ENCODE peak calls at places on chromosomes 13 and 19, in four cellular contexts. S is Kasumi-1, A is colonic mucosa, N is HCEC 1CT. O is an unnamed sample.

GRCh38 chr19:3249408-3249807 is 24.9 kb downstream of the CELF5 start:
- DNase-seq in A (no peak), N (no peak), S (no peak), O (no peak)

GRCh38 chr19:10453852-10454251 is 33.5 kb downstream of the PDE4A start:
- DNase-seq in N (no peak), S (no peak), A (no peak), O (no peak)

GRCh38 chr13:38688674-38689073 is 1.8 kb downstream of the FREM2 start:
- DNase-seq in N (no peak), A (no peak), S (no peak), O (no peak)

GRCh38 chr13:33721719-33722118 is 96.2 kb upstream of the RFC3 start:
- DNase-seq in A (no peak), S (no peak), N (peak), O (no peak)

GRCh38 chr19:2446390-2446789 is 10.4 kb downstream of the LMNB2 start:
- DNase-seq in S (peak), N (no peak), A (no peak), O (peak)

GRCh38 chr19:48638831-48639381 is 1.7 kb upstream of the DBP start:
- DNase-seq in S (no peak), A (peak), N (no peak), O (no peak)

GRCh38 chr19:3474015-3474414 is 6.3 kb downstream of the SMIM24 start:
- DNase-seq in S (no peak), A (peak), N (no peak), O (no peak)

GRCh38 chr19:13478576-13478975 is 27.7 kb downstream of the CACNA1A start:
- DNase-seq in N (no peak), S (no peak), A (no peak), O (no peak)

GRCh38 chr19:39533791-39534190 is 1.1 kb upstream of the EID2B start:
- DNase-seq in N (no peak), A (no peak), S (no peak), O (no peak)

GRCh38 chr13:99087954-99088491 is 110.2 kb upstream of the DOCK9 start:
- DNase-seq in A (peak), N (peak), S (no peak), O (no peak)

GRCh38 chr13:104473936-104474335 is 1407.7 kb upstream of the SLC10A2 start:
- DNase-seq in N (no peak), A (no peak), S (no peak), O (no peak)

GRCh38 chr13:104586010-104586746 is 1520.0 kb upstream of the SLC10A2 start:
- DNase-seq in N (no peak), A (peak), S (no peak), O (no peak)

GRCh38 chr19:4305253-4305612 is 835 bp downstream of the FSD1 start:
- DNase-seq in A (no peak), S (no peak), N (no peak), O (no peak)

GRCh38 chr13:98026457-98026857 is 73.0 kb downstream of the IPO5 start:
- DNase-seq in A (no peak), N (peak), S (no peak), O (no peak)

GRCh38 chr13:113825851-113826250 is 38.0 kb downstream of the GAS6 start:
- DNase-seq in S (no peak), A (no peak), N (no peak), O (no peak)

GRCh38 chr13:41694902-41695301 is 237.6 kb downstream of the RGCC start:
- DNase-seq in N (peak), S (peak), A (peak), O (no peak)

GRCh38 chr19:50190439-50190891 is 13.0 kb upstream of the MYH14 start:
- DNase-seq in N (no peak), A (peak), S (peak), O (no peak)

GRCh38 chr19:18940791-18941627 is at the start of gene HOMER3:
- DNase-seq in S (peak), N (peak), A (peak), O (peak)

GRCh38 chr19:38624822-38625221 is 5.8 kb downstream of the EIF3K start:
- DNase-seq in S (no peak), N (no peak), A (no peak), O (no peak)

GRCh38 chr13:113918580-113918979 is 54.7 kb upstream of the GAS6 start:
- DNase-seq in S (no peak), A (no peak), N (no peak), O (no peak)

GRCh38 chr13:110799246-110800236 is 86.0 kb downstream of the ING1 start:
- DNase-seq in N (peak), A (no peak), S (peak), O (no peak)

GRCh38 chr13:112713517-112714253 is 23.8 kb downstream of the ATP11A start:
- DNase-seq in A (no peak), S (no peak), N (no peak), O (no peak)

GRCh38 chr13:26943748-26944147 is 183.2 kb upstream of the GPR12 start:
- DNase-seq in S (no peak), A (no peak), N (no peak), O (no peak)

GRCh38 chr13:20566917-20567755 is at the start of gene IFT88:
- DNase-seq in N (peak), S (peak), A (peak), O (peak)

GRCh38 chr13:24043590-24044350 is 116.8 kb upstream of the SPATA13 start:
- DNase-seq in A (no peak), S (no peak), N (no peak), O (no peak)

GRCh38 chr13:96994030-96994848 is at the start of gene OXGR1:
- DNase-seq in N (peak), A (peak), S (no peak), O (no peak)

GRCh38 chr13:113414335-113414734 is 39.0 kb downstream of the ADPRHL1 start:
- DNase-seq in S (no peak), N (no peak), A (no peak), O (no peak)

GRCh38 chr13:74132152-74132767 is 1.9 kb downstream of the KLF12 start:
- DNase-seq in S (no peak), N (peak), A (no peak), O (no peak)

GRCh38 chr13:73608157-73608516 is 526.1 kb downstream of the KLF12 start:
- DNase-seq in A (no peak), N (no peak), S (no peak), O (no peak)

GRCh38 chr19:751501-752341 is 809 bp downstream of the MISP start:
- DNase-seq in S (no peak), A (peak), N (peak), O (no peak)

GRCh38 chr19:1488282-1488601 is 1.9 kb downstream of the PCSK4 start:
- DNase-seq in S (no peak), A (no peak), N (no peak), O (no peak)

GRCh38 chr13:113113846-113114271 is 8.3 kb downstream of the F7 start:
- DNase-seq in N (no peak), S (no peak), A (no peak), O (no peak)

GRCh38 chr13:33471182-33471581 is 185.6 kb upstream of the STARD13 start:
- DNase-seq in N (peak), S (no peak), A (no peak), O (no peak)

GRCh38 chr13:41136396-41137031 is 3.9 kb upstream of the KBTBD6 start:
- DNase-seq in N (no peak), A (no peak), S (no peak), O (no peak)

O was measured in GF-D8.